ENCODE peak calls at places on chromosomes 12 and 14, in ten cellular contexts. P, W, O, V, R, E, U, T, Q and D are unnamed samples.

GRCh38 chr12:18400186-18400585 is 138.9 kb downstream of the PIK3C2G start:
- DNase-seq in W (no peak), Q (no peak), T (no peak), U (no peak), E (no peak), R (no peak), P (no peak), V (no peak), O (peak; percentile 39), D (no peak)

GRCh38 chr14:74647061-74647833 is 35.2 kb upstream of the LTBP2 start:
- DNase-seq in E (no peak), V (no peak), U (no peak), O (no peak), T (no peak), Q (no peak), W (no peak), R (no peak), P (no peak), D (no peak)

GRCh38 chr14:94462763-94463572 is 10.4 kb upstream of the SERPINA11 start:
- DNase-seq in U (no peak), T (no peak), V (no peak), R (no peak), Q (peak; percentile 60), E (no peak), P (no peak), W (no peak), O (no peak), D (no peak)

GRCh38 chr12:104623920-104624319 is 167.2 kb downstream of the CHST11 start:
- DNase-seq in V (no peak), W (no peak), Q (no peak), T (peak; percentile 57), U (no peak), E (no peak), R (no peak), P (no peak), O (no peak), D (no peak)

GRCh38 chr14:85533821-85534271 is 3.9 kb downstream of the FLRT2 start:
- DNase-seq in V (peak; percentile 18), T (no peak), E (peak; percentile 9), W (no peak), Q (peak; percentile 19), U (no peak), R (no peak), O (peak; percentile 15), P (no peak), D (no peak)

GRCh38 chr12:85550924-85551323 is 270.9 kb downstream of the ALX1 start:
- DNase-seq in U (no peak), O (no peak), W (no peak), R (no peak), P (no peak), E (no peak), Q (no peak), T (no peak), V (no peak), D (no peak)

GRCh38 chr14:34539407-34540180 is at the start of gene EAPP:
- DNase-seq in E (peak; percentile 93), R (peak; percentile 99), T (peak; percentile 98), W (peak; percentile 91), U (peak; percentile 80), P (peak; percentile 93), V (peak; percentile 99), O (peak; percentile 97), Q (peak; percentile 99), D (peak; percentile 94)

GRCh38 chr12:28191690-28192089 is 1.4 kb downstream of the CCDC91 start:
- DNase-seq in P (peak; percentile 37), T (no peak), E (peak; percentile 13), W (peak; percentile 41), U (no peak), R (peak; percentile 48), O (peak; percentile 2), V (no peak), Q (no peak), D (peak; percentile 8)

GRCh38 chr12:70645494-70646317 is 8.5 kb upstream of the PTPRB start:
- DNase-seq in W (no peak), V (peak; percentile 69), P (no peak), Q (peak; percentile 57), R (no peak), U (no peak), T (no peak), O (peak; percentile 85), E (peak; percentile 60), D (no peak)

GRCh38 chr12:70646850-70647249 is 9.6 kb upstream of the PTPRB start:
- DNase-seq in P (no peak), E (no peak), W (no peak), U (no peak), O (peak; percentile 85), T (no peak), R (no peak), Q (no peak), V (no peak), D (no peak)

GRCh38 chr12:70641691-70642090 is 4.5 kb upstream of the PTPRB start:
- DNase-seq in W (no peak), Q (no peak), T (no peak), O (no peak), R (no peak), V (no peak), P (no peak), U (no peak), E (no peak), D (no peak)

GRCh38 chr12:70644836-70645235 is 7.6 kb upstream of the PTPRB start:
- DNase-seq in E (no peak), W (no peak), T (no peak), O (no peak), R (no peak), U (no peak), V (no peak), P (no peak), Q (no peak), D (no peak)

GRCh38 chr12:70643927-70644326 is 6.7 kb upstream of the PTPRB start:
- DNase-seq in E (no peak), R (no peak), V (no peak), Q (no peak), T (no peak), P (no peak), O (no peak), U (no peak), W (no peak), D (no peak)
- H3K4me1 ChIP-seq in E (peaks cover 29% of the 10 kb centered on the region), R (no peaks in the 10 kb centered on the region), V (peaks cover 8% of the 10 kb centered on the region), Q (no peaks in the 10 kb centered on the region), T (peaks cover 9% of the 10 kb centered on the region), P (no peaks in the 10 kb centered on the region), O (peaks cover 5% of the 10 kb centered on the region), U (no peaks in the 10 kb centered on the region), W (no peaks in the 10 kb centered on the region), D (no peaks in the 10 kb centered on the region)

DNA sequence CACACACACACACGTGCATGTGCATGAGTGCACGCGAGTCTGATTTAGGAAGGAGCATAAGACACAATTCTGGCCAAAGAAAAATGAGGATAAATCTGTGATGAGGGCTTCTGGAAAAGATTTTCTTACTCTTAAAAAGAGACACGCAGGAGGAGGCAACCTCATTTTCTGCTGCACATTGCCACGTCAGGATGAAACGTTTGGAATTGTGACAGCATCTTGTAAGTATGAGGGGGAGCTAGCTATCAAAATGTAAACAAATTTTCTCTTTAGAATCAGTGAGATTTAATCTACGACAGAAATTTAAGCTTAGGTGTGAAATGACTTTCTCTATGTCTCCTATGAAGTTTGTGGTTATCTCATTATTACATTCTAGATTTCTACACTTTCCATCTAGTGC is 31.1 kb upstream of the NUBPL start:
- DNase-seq in P (no peak), R (no peak), W (no peak), E (no peak), O (peak; percentile 40), T (no peak), U (no peak), V (no peak), Q (no peak), D (no peak)
- H3K9me3 ChIP-seq in P (no peaks in the 10 kb centered on the region), R (no peaks in the 10 kb centered on the region), W (no peaks in the 10 kb centered on the region), E (no peaks in the 10 kb centered on the region), O (no peaks in the 10 kb centered on the region), T (no peaks in the 10 kb centered on the region), U (no peaks in the 10 kb centered on the region), V (no peaks in the 10 kb centered on the region), Q (no peaks in the 10 kb centered on the region), D (no peaks in the 10 kb centered on the region)

DNA sequence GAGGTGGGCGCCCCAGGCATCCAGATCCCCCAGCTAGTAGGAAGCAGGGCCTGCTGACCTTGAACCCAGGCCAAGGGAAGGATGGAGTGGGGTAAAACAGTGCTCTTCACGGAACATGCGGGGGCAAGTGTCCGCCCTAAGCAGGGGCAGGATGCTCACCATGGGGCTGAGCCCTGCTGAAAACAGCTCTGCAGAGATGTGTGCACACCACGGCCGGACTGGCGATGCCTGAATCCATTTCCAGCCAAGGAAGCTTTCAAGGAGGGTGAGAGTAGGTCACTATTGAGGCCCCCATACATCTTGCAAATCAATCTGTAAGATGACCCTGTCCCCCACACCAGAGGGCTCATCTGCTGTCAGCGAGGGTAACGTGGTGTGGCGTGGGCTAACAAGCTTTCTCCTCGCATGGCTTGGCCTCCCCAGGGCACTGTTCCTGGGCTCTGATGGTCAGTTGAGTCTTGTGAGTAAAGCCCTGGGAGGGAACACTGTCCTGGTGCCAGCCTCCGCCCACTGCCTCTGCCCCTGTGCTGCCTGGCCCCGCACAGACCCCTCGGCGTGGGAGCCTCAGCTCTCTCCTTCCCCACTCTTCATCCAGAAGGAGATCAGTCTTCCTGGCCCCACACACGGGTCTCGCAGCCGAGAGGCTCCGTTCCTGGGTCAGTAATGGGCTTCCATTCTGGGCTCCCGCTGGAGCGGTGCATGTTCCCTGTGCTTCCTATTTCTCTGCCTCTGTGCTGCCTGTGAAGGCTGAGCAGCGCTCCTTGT is 69.1 kb downstream of the CCDC92 start:
- DNase-seq in E (no peak), R (no peak), V (no peak), W (no peak), P (no peak), Q (no peak), T (no peak), U (no peak), O (no peak), D (no peak)
- H3K4me1 ChIP-seq in E (no peaks in the 10 kb centered on the region), R (peaks cover 4% of the 10 kb centered on the region), V (no peaks in the 10 kb centered on the region), W (no peaks in the 10 kb centered on the region), P (peaks cover 4% of the 10 kb centered on the region), Q (no peaks in the 10 kb centered on the region), T (peaks cover 12% of the 10 kb centered on the region), U (no peaks in the 10 kb centered on the region), O (peaks cover 8% of the 10 kb centered on the region), D (no peaks in the 10 kb centered on the region)

GRCh38 chr12:126033746-126034145 is 968.5 kb downstream of the AACS start:
- DNase-seq in R (no peak), E (no peak), Q (no peak), V (no peak), U (no peak), T (no peak), W (no peak), O (no peak), P (no peak), D (no peak)

GRCh38 chr12:126040307-126040706 is 975.1 kb downstream of the AACS start:
- DNase-seq in R (no peak), Q (no peak), W (no peak), T (no peak), V (no peak), U (no peak), E (no peak), O (no peak), P (no peak), D (no peak)

GRCh38 chr12:126030573-126030972 is 965.3 kb downstream of the AACS start:
- DNase-seq in O (no peak), V (no peak), W (no peak), E (no peak), R (no peak), P (no peak), T (no peak), Q (no peak), U (no peak), D (no peak)

GRCh38 chr12:126038434-126038833 is 973.2 kb downstream of the AACS start:
- DNase-seq in E (no peak), V (no peak), P (no peak), U (no peak), T (no peak), O (no peak), Q (no peak), R (no peak), W (no peak), D (no peak)

GRCh38 chr12:126036348-126036747 is 971.1 kb downstream of the AACS start:
- DNase-seq in Q (no peak), W (no peak), U (no peak), E (no peak), P (no peak), V (no peak), O (no peak), T (no peak), R (no peak), D (no peak)
- H3K9me3 ChIP-seq in Q (no peaks in the 10 kb centered on the region), W (no peaks in the 10 kb centered on the region), U (no peaks in the 10 kb centered on the region), E (no peaks in the 10 kb centered on the region), P (no peaks in the 10 kb centered on the region), V (no peaks in the 10 kb centered on the region), O (peaks cover 6% of the 10 kb centered on the region), T (no peaks in the 10 kb centered on the region), R (no peaks in the 10 kb centered on the region), D (no peaks in the 10 kb centered on the region)